ENCODE peak calls at places on chromosomes 4 and X, in six cellular contexts. One of them, this sample, is unnamed. For H3K27me3 and H3K9me3, the result is how much of the 10 kb centered on the place peaks cover.

GRCh38 chrX:25810202-25810601 is 327.9 kb upstream of the MAGEB18 start:
- DNase-seq in K562: no peak
- DNase-seq in gastrocnemius medialis: no peak
- DNase-seq in astrocyte: peak
- DNase-seq in neuronal stem cell: no peak
- DNase-seq in CD4-positive, alpha-beta T cell: no peak
- DNase-seq in this sample: no peak

GRCh38 chr4:151195801-151196200 is 81.2 kb upstream of the PRSS48 start:
- DNase-seq in K562: no peak
- DNase-seq in gastrocnemius medialis: no peak
- DNase-seq in astrocyte: peak
- DNase-seq in neuronal stem cell: no peak
- DNase-seq in CD4-positive, alpha-beta T cell: no peak
- DNase-seq in this sample: no peak

GRCh38 chrX:68953331-68953730 is 124.5 kb downstream of the EFNB1 start:
- DNase-seq in K562: no peak
- DNase-seq in gastrocnemius medialis: no peak
- DNase-seq in astrocyte: no peak
- DNase-seq in neuronal stem cell: no peak
- DNase-seq in CD4-positive, alpha-beta T cell: no peak
- DNase-seq in this sample: no peak

GRCh38 chr4:102535398-102536082 is 34.4 kb downstream of the NFKB1 start:
- DNase-seq in K562: no peak
- DNase-seq in gastrocnemius medialis: no peak
- DNase-seq in astrocyte: peak
- DNase-seq in neuronal stem cell: no peak
- DNase-seq in CD4-positive, alpha-beta T cell: no peak
- DNase-seq in this sample: no peak

GRCh38 chr4:164350086-164350485 is 403.8 kb upstream of the SMIM31 start:
- DNase-seq in K562: no peak
- DNase-seq in gastrocnemius medialis: no peak
- DNase-seq in astrocyte: peak
- DNase-seq in neuronal stem cell: no peak
- DNase-seq in CD4-positive, alpha-beta T cell: no peak
- DNase-seq in this sample: no peak

GRCh38 chrX:129791961-129792570 is 12.3 kb downstream of the SASH3 start:
- DNase-seq in K562: no peak
- DNase-seq in gastrocnemius medialis: no peak
- DNase-seq in astrocyte: no peak
- DNase-seq in neuronal stem cell: no peak
- DNase-seq in CD4-positive, alpha-beta T cell: no peak
- DNase-seq in this sample: no peak

GRCh38 chr4:68257719-68258118 is 12.2 kb upstream of the TMPRSS11B start:
- DNase-seq in K562: no peak
- DNase-seq in gastrocnemius medialis: no peak
- DNase-seq in astrocyte: no peak
- DNase-seq in neuronal stem cell: no peak
- DNase-seq in CD4-positive, alpha-beta T cell: no peak
- DNase-seq in this sample: no peak

GRCh38 chr4:109735566-109736454 is 5.9 kb upstream of the PLA2G12A start:
- DNase-seq in K562: no peak
- DNase-seq in gastrocnemius medialis: no peak
- DNase-seq in astrocyte: peak
- DNase-seq in neuronal stem cell: no peak
- DNase-seq in CD4-positive, alpha-beta T cell: no peak
- DNase-seq in this sample: peak

GRCh38 chrX:55839480-55839879 is 121.9 kb downstream of the RRAGB start:
- DNase-seq in K562: no peak
- DNase-seq in gastrocnemius medialis: no peak
- DNase-seq in astrocyte: no peak
- DNase-seq in neuronal stem cell: no peak
- DNase-seq in CD4-positive, alpha-beta T cell: no peak
- DNase-seq in this sample: no peak

GRCh38 chrX:68061206-68061535 is 372.1 kb downstream of the OPHN1 start:
- DNase-seq in K562: no peak
- DNase-seq in gastrocnemius medialis: no peak
- DNase-seq in astrocyte: no peak
- DNase-seq in neuronal stem cell: no peak
- DNase-seq in CD4-positive, alpha-beta T cell: no peak
- DNase-seq in this sample: no peak

GRCh38 chrX:72142094-72142843 is 10.6 kb upstream of the RTL5 start:
- DNase-seq in K562: no peak
- DNase-seq in gastrocnemius medialis: no peak
- DNase-seq in astrocyte: peak
- DNase-seq in neuronal stem cell: peak
- DNase-seq in CD4-positive, alpha-beta T cell: no peak
- DNase-seq in this sample: no peak

GRCh38 chrX:128862557-128862956 is 660.7 kb downstream of the SMARCA1 start:
- DNase-seq in K562: no peak
- DNase-seq in gastrocnemius medialis: no peak
- DNase-seq in astrocyte: no peak
- DNase-seq in neuronal stem cell: no peak
- DNase-seq in CD4-positive, alpha-beta T cell: no peak
- DNase-seq in this sample: no peak

GRCh38 chr4:152689615-152690501 is 10.1 kb upstream of the TMEM154 start:
- DNase-seq in K562: no peak
- DNase-seq in gastrocnemius medialis: no peak
- DNase-seq in astrocyte: peak
- DNase-seq in neuronal stem cell: no peak
- DNase-seq in CD4-positive, alpha-beta T cell: no peak
- DNase-seq in this sample: no peak

GRCh38 chr4:18388029-18388428 is 366.5 kb upstream of the LCORL start:
- DNase-seq in K562: no peak
- DNase-seq in gastrocnemius medialis: no peak
- DNase-seq in astrocyte: no peak
- DNase-seq in neuronal stem cell: no peak
- DNase-seq in CD4-positive, alpha-beta T cell: no peak
- DNase-seq in this sample: no peak

GRCh38 chr4:24912252-24913098 is at the start of gene CCDC149:
- DNase-seq in K562: peak
- DNase-seq in gastrocnemius medialis: peak
- DNase-seq in astrocyte: peak
- DNase-seq in neuronal stem cell: peak
- DNase-seq in CD4-positive, alpha-beta T cell: no peak
- DNase-seq in this sample: peak

GRCh38 chr4:76518241-76518640 is 83.2 kb downstream of the SHROOM3 start:
- DNase-seq in K562: no peak
- DNase-seq in gastrocnemius medialis: no peak
- DNase-seq in astrocyte: peak
- DNase-seq in neuronal stem cell: no peak
- DNase-seq in CD4-positive, alpha-beta T cell: no peak
- DNase-seq in this sample: no peak

GRCh38 chr4:147480891-147481576 is at the start of gene EDNRA:
- DNase-seq in K562: no peak
- DNase-seq in gastrocnemius medialis: no peak
- DNase-seq in astrocyte: peak
- DNase-seq in neuronal stem cell: peak
- DNase-seq in CD4-positive, alpha-beta T cell: no peak
- DNase-seq in this sample: no peak

GRCh38 chr4:7813674-7814073 is 126.0 kb downstream of the AFAP1 start:
- DNase-seq in K562: no peak
- DNase-seq in gastrocnemius medialis: peak
- DNase-seq in astrocyte: peak
- DNase-seq in neuronal stem cell: no peak
- DNase-seq in CD4-positive, alpha-beta T cell: no peak
- DNase-seq in this sample: no peak

GRCh38 chr4:48698029-48698901 is 81.8 kb downstream of the FRYL start:
- DNase-seq in K562: no peak
- DNase-seq in gastrocnemius medialis: peak
- DNase-seq in astrocyte: peak
- DNase-seq in neuronal stem cell: peak
- DNase-seq in CD4-positive, alpha-beta T cell: no peak
- DNase-seq in this sample: no peak

GRCh38 chrX:133290076-133290475 is 71.9 kb upstream of the TFDP3 start:
- DNase-seq in K562: no peak
- DNase-seq in gastrocnemius medialis: no peak
- DNase-seq in astrocyte: peak
- DNase-seq in neuronal stem cell: no peak
- DNase-seq in CD4-positive, alpha-beta T cell: no peak
- DNase-seq in this sample: no peak

GRCh38 chr4:154364012-154364863 is 127.4 kb downstream of the DCHS2 start:
- DNase-seq in K562: no peak
- DNase-seq in gastrocnemius medialis: no peak
- DNase-seq in astrocyte: no peak
- DNase-seq in neuronal stem cell: no peak
- DNase-seq in CD4-positive, alpha-beta T cell: no peak
- DNase-seq in this sample: no peak

GRCh38 chr4:166318810-166319525 is 445.9 kb downstream of the TLL1 start:
- DNase-seq in K562: no peak
- DNase-seq in gastrocnemius medialis: no peak
- DNase-seq in astrocyte: peak
- DNase-seq in neuronal stem cell: no peak
- DNase-seq in CD4-positive, alpha-beta T cell: no peak
- DNase-seq in this sample: no peak

DNA sequence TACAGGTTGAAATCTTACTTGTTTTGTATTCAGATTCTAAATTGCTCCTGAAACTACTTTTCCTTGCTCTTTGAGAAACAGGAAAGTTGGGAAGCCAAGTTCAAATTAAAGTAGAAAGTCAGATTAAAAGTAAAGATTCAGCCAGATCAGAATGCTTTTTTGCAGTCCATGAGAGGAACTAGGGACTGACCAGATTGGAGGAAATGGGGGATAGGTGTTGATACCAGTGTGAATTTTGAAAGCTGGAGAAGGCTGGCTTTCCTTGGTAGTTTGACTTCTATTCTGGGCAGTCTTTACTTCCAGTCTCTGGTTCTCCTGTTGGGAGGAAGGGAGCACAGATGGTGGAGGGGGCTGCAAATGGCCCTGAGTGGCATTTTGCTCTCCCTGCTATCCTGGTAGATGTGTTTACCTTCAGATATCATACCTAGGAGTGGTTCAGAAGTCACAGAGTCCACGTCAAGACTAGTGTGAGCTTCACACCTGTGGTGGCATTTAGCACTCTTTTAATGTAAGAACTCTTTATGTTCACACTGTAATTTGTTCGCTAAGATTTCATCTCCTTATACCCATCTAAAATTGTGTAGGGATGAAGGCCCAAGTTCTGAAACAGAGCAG is 68.8 kb downstream of the FNIP2 start:
- DNase-seq in K562: no peak
- DNase-seq in gastrocnemius medialis: no peak
- DNase-seq in astrocyte: no peak
- DNase-seq in neuronal stem cell: no peak
- DNase-seq in CD4-positive, alpha-beta T cell: no peak
- DNase-seq in this sample: no peak
- H3K27me3 ChIP-seq in K562: under half
- H3K27me3 ChIP-seq in gastrocnemius medialis: under half
- H3K27me3 ChIP-seq in astrocyte: under half
- H3K27me3 ChIP-seq in neuronal stem cell: under half
- H3K27me3 ChIP-seq in CD4-positive, alpha-beta T cell: under half
- H3K27me3 ChIP-seq in this sample: under half

DNA sequence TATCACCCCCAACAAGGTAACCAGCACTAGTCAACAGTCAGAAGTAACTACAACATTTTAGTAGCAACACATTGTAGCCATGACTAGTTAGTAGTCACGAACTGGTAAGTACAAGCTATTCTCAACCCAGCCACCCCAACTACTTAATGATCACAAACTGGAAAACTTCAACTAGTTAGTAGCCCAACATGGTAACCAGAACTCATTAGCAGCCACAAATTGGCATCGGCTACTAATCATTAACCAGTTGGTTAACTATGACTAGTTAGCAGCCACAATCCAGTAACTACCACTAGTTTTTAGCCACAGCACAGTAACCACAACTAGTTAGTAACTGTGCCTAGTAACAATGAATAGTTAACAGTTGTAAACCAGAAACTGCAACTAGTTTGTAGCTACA is 385.1 kb upstream of the CXorf51B start:
- DNase-seq in K562: no peak
- DNase-seq in gastrocnemius medialis: no peak
- DNase-seq in astrocyte: no peak
- DNase-seq in neuronal stem cell: no peak
- DNase-seq in CD4-positive, alpha-beta T cell: no peak
- DNase-seq in this sample: no peak
- H3K9me3 ChIP-seq in K562: under half
- H3K9me3 ChIP-seq in gastrocnemius medialis: under half
- H3K9me3 ChIP-seq in astrocyte: under half
- H3K9me3 ChIP-seq in neuronal stem cell: under half
- H3K9me3 ChIP-seq in CD4-positive, alpha-beta T cell: under half
- H3K9me3 ChIP-seq in this sample: under half

GRCh38 chr4:21952549-21952948 is 4.0 kb upstream of the KCNIP4 start:
- DNase-seq in K562: no peak
- DNase-seq in gastrocnemius medialis: no peak
- DNase-seq in astrocyte: no peak
- DNase-seq in neuronal stem cell: no peak
- DNase-seq in CD4-positive, alpha-beta T cell: no peak
- DNase-seq in this sample: no peak

GRCh38 chr4:21948347-21949072 is at the start of gene KCNIP4:
- DNase-seq in K562: no peak
- DNase-seq in gastrocnemius medialis: no peak
- DNase-seq in astrocyte: peak
- DNase-seq in neuronal stem cell: peak
- DNase-seq in CD4-positive, alpha-beta T cell: no peak
- DNase-seq in this sample: no peak

GRCh38 chr4:21946858-21947257 is 1.7 kb downstream of the KCNIP4 start:
- DNase-seq in K562: no peak
- DNase-seq in gastrocnemius medialis: no peak
- DNase-seq in astrocyte: no peak
- DNase-seq in neuronal stem cell: no peak
- DNase-seq in CD4-positive, alpha-beta T cell: no peak
- DNase-seq in this sample: no peak

GRCh38 chr4:21947768-21948346 is 715 bp downstream of the KCNIP4 start:
- DNase-seq in K562: no peak
- DNase-seq in gastrocnemius medialis: no peak
- DNase-seq in astrocyte: no peak
- DNase-seq in neuronal stem cell: no peak
- DNase-seq in CD4-positive, alpha-beta T cell: no peak
- DNase-seq in this sample: no peak

DNA sequence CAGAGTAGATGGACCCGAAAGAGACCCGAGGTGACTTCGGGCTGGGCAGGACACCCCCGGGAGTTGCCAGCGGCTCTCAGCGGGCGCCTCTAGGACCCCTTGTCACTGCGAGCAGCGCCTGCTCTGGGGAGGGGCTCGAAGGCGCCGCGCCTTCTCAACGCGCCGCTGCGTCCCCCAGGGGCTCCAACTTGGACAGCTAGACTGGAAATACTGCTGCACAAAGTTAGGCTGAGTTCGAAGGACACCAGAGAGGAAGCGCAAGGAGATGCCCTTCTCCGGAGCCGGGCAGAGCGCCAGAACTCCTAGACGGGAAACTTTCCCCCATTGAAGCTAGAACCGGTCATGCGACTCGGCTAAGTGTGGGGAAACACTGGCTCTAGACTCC is 493 bp upstream of the KCNIP4 start:
- DNase-seq in K562: no peak
- DNase-seq in gastrocnemius medialis: no peak
- DNase-seq in astrocyte: no peak
- DNase-seq in neuronal stem cell: peak
- DNase-seq in CD4-positive, alpha-beta T cell: no peak
- DNase-seq in this sample: no peak
- H3K27me3 ChIP-seq in K562: under half
- H3K27me3 ChIP-seq in gastrocnemius medialis: under half
- H3K27me3 ChIP-seq in astrocyte: under half
- H3K27me3 ChIP-seq in neuronal stem cell: under half
- H3K27me3 ChIP-seq in CD4-positive, alpha-beta T cell: under half
- H3K27me3 ChIP-seq in this sample: under half

DNA sequence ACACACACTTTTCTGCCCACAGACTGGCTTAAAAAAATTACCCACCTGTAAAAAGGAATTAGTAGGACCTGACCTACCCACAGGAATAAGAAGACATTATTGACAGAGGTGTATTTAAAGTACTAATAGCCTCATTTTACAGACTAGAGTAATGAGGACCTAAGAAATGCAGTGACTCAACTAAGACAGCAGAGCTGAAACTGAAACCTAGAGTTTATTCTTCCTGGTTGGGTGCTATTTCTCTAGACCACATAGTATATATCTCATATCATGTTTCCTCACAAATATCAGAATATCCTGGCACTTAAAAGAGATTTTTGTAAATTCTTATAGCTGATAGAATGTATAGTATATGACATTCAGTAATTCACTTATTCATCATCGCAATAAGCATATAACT is 435.0 kb downstream of the MAGEE1 start:
- DNase-seq in K562: no peak
- DNase-seq in gastrocnemius medialis: no peak
- DNase-seq in astrocyte: no peak
- DNase-seq in neuronal stem cell: no peak
- DNase-seq in CD4-positive, alpha-beta T cell: no peak
- DNase-seq in this sample: no peak
- H3K9me3 ChIP-seq in K562: under half
- H3K9me3 ChIP-seq in gastrocnemius medialis: under half
- H3K9me3 ChIP-seq in astrocyte: under half
- H3K9me3 ChIP-seq in neuronal stem cell: under half
- H3K9me3 ChIP-seq in CD4-positive, alpha-beta T cell: under half
- H3K9me3 ChIP-seq in this sample: under half

This sample was measured in Peyer's patch.